ENCODE peak calls at places on chromosomes 5 and 9, in nine cellular contexts. J is fibroblast of mammary gland, S is NCI-H2029 treated with DMSO at 0.1 percent for 48 hours, A is GM04504, W is naive B cell, G is cerebellar cortex, B is left ventricle myocardium inferior, T is NCI-H2081, R is SK-N-DZ. L is an unnamed sample.

GRCh38 chr5:151926186-151926585 is 1.5 kb upstream of the GLRA1 start:
- DNase-seq in J (no peak), S (no peak), A (no peak), W (no peak), G (peak), B (no peak), T (no peak), R (no peak), L (no peak)

GRCh38 chr5:42929871-42930270 is 110.2 kb downstream of the ANXA2R start:
- DNase-seq in J (peak), S (no peak), A (no peak), W (no peak), G (no peak), B (no peak), T (no peak), R (no peak), L (no peak)

GRCh38 chr5:96904054-96904931 is 28.0 kb downstream of the ERAP2 start:
- DNase-seq in J (no peak), S (no peak), A (no peak), W (no peak), G (no peak), B (no peak), T (no peak), R (no peak), L (peak)

GRCh38 chr9:131642496-131643083 is 97.3 kb downstream of the PRRT1B start:
- DNase-seq in J (no peak), S (no peak), A (no peak), W (no peak), G (no peak), B (no peak), T (no peak), R (no peak), L (no peak)

GRCh38 chr5:168736201-168736940 is 157.2 kb upstream of the PANK3 start:
- DNase-seq in J (no peak), S (no peak), A (no peak), W (no peak), G (peak), B (no peak), T (no peak), R (no peak), L (no peak)

GRCh38 chr9:95505676-95506437 is 10.9 kb downstream of the PTCH1 start:
- DNase-seq in J (peak), S (peak), A (no peak), W (peak), G (peak), B (peak), T (peak), R (peak), L (no peak)

GRCh38 chr9:36826581-36826980 is 207.5 kb downstream of the PAX5 start:
- DNase-seq in J (no peak), S (no peak), A (no peak), W (no peak), G (no peak), B (no peak), T (no peak), R (no peak), L (no peak)

GRCh38 chr5:139684881-139685749 is 37.0 kb downstream of the CXXC5 start:
- DNase-seq in J (no peak), S (no peak), A (no peak), W (no peak), G (peak), B (peak), T (peak), R (no peak), L (no peak)

GRCh38 chr9:112034216-112034611 is 137.6 kb downstream of the UGCG start:
- DNase-seq in J (no peak), S (no peak), A (no peak), W (no peak), G (no peak), B (no peak), T (no peak), R (no peak), L (no peak)

GRCh38 chr5:167765341-167765740 is 526.1 kb upstream of the WWC1 start:
- DNase-seq in J (no peak), S (no peak), A (no peak), W (no peak), G (no peak), B (no peak), T (no peak), R (no peak), L (no peak)

GRCh38 chr5:68347549-68347948 is 132.0 kb downstream of the PIK3R1 start:
- DNase-seq in J (no peak), S (no peak), A (no peak), W (no peak), G (no peak), B (no peak), T (no peak), R (no peak), L (no peak)

GRCh38 chr5:115297043-115297442 is 589 bp upstream of the CCDC112 start:
- DNase-seq in J (peak), S (no peak), A (no peak), W (no peak), G (peak), B (no peak), T (no peak), R (peak), L (no peak)

GRCh38 chr9:69324549-69325401 is at the start of gene ENTREP1:
- DNase-seq in J (peak), S (peak), A (peak), W (no peak), G (no peak), B (peak), T (peak), R (peak), L (no peak)

GRCh38 chr5:141876628-141877477 is 1.4 kb downstream of the PCDH1 start:
- DNase-seq in J (no peak), S (peak), A (no peak), W (no peak), G (no peak), B (no peak), T (peak), R (no peak), L (no peak)

GRCh38 chr5:158538506-158539074 is 561.1 kb downstream of the EBF1 start:
- DNase-seq in J (no peak), S (no peak), A (no peak), W (peak), G (no peak), B (peak), T (no peak), R (peak), L (no peak)

GRCh38 chr9:72602629-72603028 is 81.2 kb downstream of the TMC1 start:
- DNase-seq in J (peak), S (no peak), A (no peak), W (no peak), G (no peak), B (no peak), T (no peak), R (no peak), L (no peak)

GRCh38 chr5:138722518-138722917 is 30.7 kb upstream of the CTNNA1 start:
- DNase-seq in J (no peak), S (peak), A (no peak), W (no peak), G (no peak), B (no peak), T (peak), R (no peak), L (no peak)

GRCh38 chr5:172534229-172535169 is 80.2 kb upstream of the SH3PXD2B start:
- DNase-seq in J (peak), S (no peak), A (no peak), W (no peak), G (no peak), B (no peak), T (no peak), R (no peak), L (no peak)

L was measured in AG04449.